ENCODE peak calls at places on chromosome 21, in nine cellular contexts. I is CD4-positive, alpha-beta memory T cell; R is pancreas; W is right atrium auricular region; C is nephron progenitor cell; L is ELR; O is HCT116; X is fibroblast of pulmonary artery; F is effector memory CD8-positive, alpha-beta T cell. Y is an unnamed sample.
A peak's percentile ranks its signal among the peaks of the same experiment; 100 is the strongest.

GRCh38 chr21:45574691-45575090 is 32.5 kb upstream of the SLC19A1 start:
- DNase-seq in C (no peak), O (no peak), X (no peak), W (no peak), I (no peak), R (peak; percentile 29), L (no peak), F (no peak), Y (no peak)

GRCh38 chr21:34544032-34544496 is 32.1 kb upstream of the KCNE1 start:
- DNase-seq in C (peak; percentile 22), F (peak; percentile 34), I (peak; percentile 30), L (peak; percentile 88), R (peak; percentile 71), W (no peak), O (peak; percentile 80), X (peak; percentile 87), Y (peak; percentile 79)

GRCh38 chr21:37658121-37658993 is 257.9 kb downstream of the KCNJ6 start:
- DNase-seq in W (no peak), O (no peak), C (no peak), L (no peak), F (no peak), I (no peak), X (no peak), R (no peak), Y (no peak)

GRCh38 chr21:26116456-26117011 is 54.0 kb downstream of the APP start:
- DNase-seq in F (no peak), R (no peak), C (no peak), W (no peak), O (no peak), L (no peak), I (no peak), X (peak; percentile 48), Y (no peak)

GRCh38 chr21:44400791-44401385 is 47.5 kb downstream of the TRPM2 start:
- DNase-seq in R (no peak), O (no peak), X (no peak), L (no peak), I (no peak), C (no peak), F (no peak), W (peak; percentile 38), Y (no peak)

GRCh38 chr21:34892196-34892595 is 156.9 kb downstream of the RUNX1 start:
- DNase-seq in F (no peak), R (no peak), L (peak; percentile 31), X (no peak), C (no peak), O (no peak), W (no peak), I (peak; percentile 23), Y (peak; percentile 14)

GRCh38 chr21:39845581-39846130 is 21.6 kb upstream of the PCP4 start:
- DNase-seq in C (no peak), W (no peak), L (no peak), I (no peak), X (no peak), F (no peak), R (no peak), O (no peak), Y (no peak)

GRCh38 chr21:38322551-38322950 is 65.8 kb downstream of the KCNJ15 start:
- DNase-seq in W (no peak), R (no peak), X (no peak), F (no peak), O (no peak), C (no peak), L (peak; percentile 43), I (no peak), Y (no peak)

GRCh38 chr21:45260191-45260795 is 27.4 kb downstream of the POFUT2 start:
- DNase-seq in X (no peak), I (no peak), C (no peak), L (no peak), F (no peak), R (no peak), W (peak; percentile 47), O (no peak), Y (no peak)

GRCh38 chr21:26844258-26845065 is 747 bp downstream of the ADAMTS1 start:
- DNase-seq in I (no peak), R (peak; percentile 85), F (no peak), W (no peak), X (peak; percentile 53), L (peak; percentile 58), C (peak; percentile 67), O (no peak), Y (peak; percentile 51)

GRCh38 chr21:40011371-40011770 is 144.1 kb downstream of the PCP4 start:
- DNase-seq in O (no peak), R (no peak), W (no peak), F (no peak), X (no peak), C (no peak), I (no peak), L (no peak), Y (no peak)

Y was measured in endothelial cell of umbilical vein.